ENCODE peak calls at places on chromosomes 2 and 18, in five cellular contexts. One of them, this sample, is unnamed.

GRCh38 chr2:18387479-18388206 is 172.8 kb downstream of the RDH14 start:
- DNase-seq in dorsolateral prefrontal cortex: peak; percentile 82
- DNase-seq in lower lobe of right lung: peak; percentile 66
- DNase-seq in tibial nerve: peak; percentile 78
- DNase-seq in PC-3: peak; percentile 88
- DNase-seq in this sample: peak; percentile 92

GRCh38 chr18:74682998-74683311 is 85.3 kb downstream of the ZNF407 start:
- DNase-seq in PC-3: peak; percentile 3
- DNase-seq in lower lobe of right lung: no peak
- DNase-seq in dorsolateral prefrontal cortex: no peak
- DNase-seq in tibial nerve: no peak
- DNase-seq in this sample: peak; percentile 42

GRCh38 chr2:71070294-71071025 is 2.0 kb downstream of the NAGK start:
- DNase-seq in PC-3: peak; percentile 51
- DNase-seq in tibial nerve: no peak
- DNase-seq in lower lobe of right lung: no peak
- DNase-seq in dorsolateral prefrontal cortex: no peak
- DNase-seq in this sample: peak; percentile 92

GRCh38 chr2:117169036-117169765 is 645.3 kb upstream of the DDX18 start:
- DNase-seq in dorsolateral prefrontal cortex: no peak
- DNase-seq in lower lobe of right lung: no peak
- DNase-seq in PC-3: no peak
- DNase-seq in tibial nerve: no peak
- DNase-seq in this sample: no peak

GRCh38 chr2:206477296-206477695 is 34.0 kb downstream of the ADAM23 start:
- DNase-seq in lower lobe of right lung: no peak
- DNase-seq in dorsolateral prefrontal cortex: no peak
- DNase-seq in PC-3: no peak
- DNase-seq in tibial nerve: no peak
- DNase-seq in this sample: no peak

GRCh38 chr2:108988796-108989713 is at the start of gene EDAR:
- DNase-seq in PC-3: peak; percentile 77
- DNase-seq in lower lobe of right lung: no peak
- DNase-seq in tibial nerve: no peak
- DNase-seq in dorsolateral prefrontal cortex: no peak
- DNase-seq in this sample: no peak

GRCh38 chr2:70753978-70754377 is 14.0 kb downstream of the ADD2 start:
- DNase-seq in dorsolateral prefrontal cortex: no peak
- DNase-seq in lower lobe of right lung: no peak
- DNase-seq in tibial nerve: no peak
- DNase-seq in PC-3: no peak
- DNase-seq in this sample: no peak

GRCh38 chr2:72150961-72151356 is 3.3 kb upstream of the CYP26B1 start:
- DNase-seq in lower lobe of right lung: no peak
- DNase-seq in dorsolateral prefrontal cortex: no peak
- DNase-seq in tibial nerve: peak; percentile 9
- DNase-seq in PC-3: no peak
- DNase-seq in this sample: no peak

GRCh38 chr2:69214898-69215297 is 172.1 kb downstream of the GFPT1 start:
- DNase-seq in dorsolateral prefrontal cortex: no peak
- DNase-seq in lower lobe of right lung: no peak
- DNase-seq in PC-3: peak; percentile 25
- DNase-seq in tibial nerve: no peak
- DNase-seq in this sample: no peak

GRCh38 chr2:27202829-27203228 is 9.0 kb upstream of the ATRAID start:
- DNase-seq in PC-3: no peak
- DNase-seq in dorsolateral prefrontal cortex: no peak
- DNase-seq in tibial nerve: no peak
- DNase-seq in lower lobe of right lung: no peak
- DNase-seq in this sample: no peak

GRCh38 chr2:146918280-146918679 is 926.5 kb upstream of the ACVR2A start:
- DNase-seq in PC-3: no peak
- DNase-seq in dorsolateral prefrontal cortex: no peak
- DNase-seq in lower lobe of right lung: no peak
- DNase-seq in tibial nerve: no peak
- DNase-seq in this sample: no peak

GRCh38 chr2:2061091-2061696 is 269.9 kb downstream of the MYT1L start:
- DNase-seq in dorsolateral prefrontal cortex: no peak
- DNase-seq in lower lobe of right lung: no peak
- DNase-seq in tibial nerve: no peak
- DNase-seq in PC-3: no peak
- DNase-seq in this sample: no peak

GRCh38 chr2:94861308-94862152 is 9.7 kb upstream of the TEKT4 start:
- DNase-seq in PC-3: no peak
- DNase-seq in lower lobe of right lung: peak; percentile 41
- DNase-seq in dorsolateral prefrontal cortex: peak; percentile 28
- DNase-seq in tibial nerve: no peak
- DNase-seq in this sample: peak; percentile 71

GRCh38 chr2:240615830-240616547 is 9.3 kb upstream of the GPR35 start:
- DNase-seq in dorsolateral prefrontal cortex: peak; percentile 14
- DNase-seq in lower lobe of right lung: peak; percentile 42
- DNase-seq in tibial nerve: peak; percentile 3
- DNase-seq in PC-3: no peak
- DNase-seq in this sample: peak; percentile 8

GRCh38 chr2:36493221-36493620 is 104.7 kb downstream of the FEZ2 start:
- DNase-seq in lower lobe of right lung: no peak
- DNase-seq in dorsolateral prefrontal cortex: peak; percentile 75
- DNase-seq in PC-3: no peak
- DNase-seq in tibial nerve: no peak
- DNase-seq in this sample: no peak

GRCh38 chr2:226002438-226002837 is 602.9 kb downstream of the NYAP2 start:
- DNase-seq in dorsolateral prefrontal cortex: no peak
- DNase-seq in PC-3: peak; percentile 70
- DNase-seq in tibial nerve: no peak
- DNase-seq in lower lobe of right lung: no peak
- DNase-seq in this sample: peak; percentile 79

GRCh38 chr18:3901811-3902210 is 451.8 kb downstream of the TGIF1 start:
- DNase-seq in PC-3: no peak
- DNase-seq in dorsolateral prefrontal cortex: no peak
- DNase-seq in lower lobe of right lung: no peak
- DNase-seq in tibial nerve: no peak
- DNase-seq in this sample: no peak

GRCh38 chr18:6249110-6249680 is 165.5 kb downstream of the L3MBTL4 start:
- DNase-seq in PC-3: no peak
- DNase-seq in dorsolateral prefrontal cortex: no peak
- DNase-seq in lower lobe of right lung: no peak
- DNase-seq in tibial nerve: no peak
- DNase-seq in this sample: no peak

GRCh38 chr2:144081272-144081671 is 438.6 kb downstream of the ZEB2 start:
- DNase-seq in tibial nerve: no peak
- DNase-seq in PC-3: no peak
- DNase-seq in dorsolateral prefrontal cortex: no peak
- DNase-seq in lower lobe of right lung: no peak
- DNase-seq in this sample: no peak

GRCh38 chr2:68727698-68728375 is 6.8 kb upstream of the ARHGAP25 start:
- DNase-seq in dorsolateral prefrontal cortex: no peak
- DNase-seq in PC-3: peak; percentile 59
- DNase-seq in tibial nerve: no peak
- DNase-seq in lower lobe of right lung: no peak
- DNase-seq in this sample: peak; percentile 84

GRCh38 chr2:4246364-4247131 is 543.2 kb downstream of the DCDC2C start:
- DNase-seq in lower lobe of right lung: no peak
- DNase-seq in dorsolateral prefrontal cortex: no peak
- DNase-seq in PC-3: no peak
- DNase-seq in tibial nerve: no peak
- DNase-seq in this sample: peak; percentile 39

GRCh38 chr2:112149866-112150435 is 11.8 kb downstream of the FBLN7 start:
- DNase-seq in dorsolateral prefrontal cortex: no peak
- DNase-seq in PC-3: no peak
- DNase-seq in lower lobe of right lung: no peak
- DNase-seq in tibial nerve: no peak
- DNase-seq in this sample: no peak

GRCh38 chr2:200703132-200703925 is 108.4 kb upstream of the BZW1 start:
- DNase-seq in lower lobe of right lung: no peak
- DNase-seq in tibial nerve: no peak
- DNase-seq in PC-3: peak; percentile 92
- DNase-seq in dorsolateral prefrontal cortex: no peak
- DNase-seq in this sample: peak; percentile 79

GRCh38 chr2:54457326-54458023 is 1.3 kb downstream of the SPTBN1 start:
- DNase-seq in dorsolateral prefrontal cortex: peak; percentile 49
- DNase-seq in PC-3: peak; percentile 55
- DNase-seq in lower lobe of right lung: peak; percentile 50
- DNase-seq in tibial nerve: no peak
- DNase-seq in this sample: peak; percentile 83

GRCh38 chr2:232042911-232043564 is 81.5 kb downstream of the DIS3L2 start:
- DNase-seq in PC-3: no peak
- DNase-seq in lower lobe of right lung: no peak
- DNase-seq in tibial nerve: no peak
- DNase-seq in dorsolateral prefrontal cortex: no peak
- DNase-seq in this sample: no peak

GRCh38 chr2:37583402-37583801 is 88.0 kb downstream of the CDC42EP3 start:
- DNase-seq in PC-3: no peak
- DNase-seq in tibial nerve: no peak
- DNase-seq in lower lobe of right lung: no peak
- DNase-seq in dorsolateral prefrontal cortex: no peak
- DNase-seq in this sample: no peak

GRCh38 chr2:238690673-238690965 is 157.3 kb upstream of the TWIST2 start:
- DNase-seq in dorsolateral prefrontal cortex: no peak
- DNase-seq in tibial nerve: no peak
- DNase-seq in PC-3: no peak
- DNase-seq in lower lobe of right lung: no peak
- DNase-seq in this sample: no peak

GRCh38 chr18:7174359-7175107 is 56.4 kb upstream of the LRRC30 start:
- DNase-seq in PC-3: no peak
- DNase-seq in dorsolateral prefrontal cortex: no peak
- DNase-seq in lower lobe of right lung: no peak
- DNase-seq in tibial nerve: no peak
- DNase-seq in this sample: no peak

GRCh38 chr2:31138037-31138962 is at the start of gene GALNT14:
- DNase-seq in PC-3: peak; percentile 54
- DNase-seq in lower lobe of right lung: peak; percentile 73
- DNase-seq in dorsolateral prefrontal cortex: peak; percentile 39
- DNase-seq in tibial nerve: no peak
- DNase-seq in this sample: peak; percentile 95

GRCh38 chr2:40072442-40073232 is 293.6 kb upstream of the THUMPD2 start:
- DNase-seq in lower lobe of right lung: no peak
- DNase-seq in PC-3: no peak
- DNase-seq in dorsolateral prefrontal cortex: no peak
- DNase-seq in tibial nerve: no peak
- DNase-seq in this sample: peak; percentile 18

GRCh38 chr2:71892896-71893295 is 254.8 kb downstream of the CYP26B1 start:
- DNase-seq in PC-3: no peak
- DNase-seq in tibial nerve: no peak
- DNase-seq in lower lobe of right lung: no peak
- DNase-seq in dorsolateral prefrontal cortex: no peak
- DNase-seq in this sample: peak; percentile 67

GRCh38 chr2:101387151-101387807 is at the start of gene CREG2:
- DNase-seq in dorsolateral prefrontal cortex: peak; percentile 84
- DNase-seq in tibial nerve: no peak
- DNase-seq in lower lobe of right lung: peak; percentile 77
- DNase-seq in PC-3: peak; percentile 78
- DNase-seq in this sample: peak; percentile 97

GRCh38 chr2:211423018-211423417 is 866.6 kb downstream of the CPS1 start:
- DNase-seq in tibial nerve: no peak
- DNase-seq in lower lobe of right lung: no peak
- DNase-seq in PC-3: no peak
- DNase-seq in dorsolateral prefrontal cortex: no peak
- DNase-seq in this sample: no peak

GRCh38 chr2:157874997-157875719 is 972 bp downstream of the ACVR1 start:
- DNase-seq in PC-3: peak; percentile 66
- DNase-seq in lower lobe of right lung: peak; percentile 51
- DNase-seq in tibial nerve: no peak
- DNase-seq in dorsolateral prefrontal cortex: no peak
- DNase-seq in this sample: peak; percentile 86

GRCh38 chr2:169647496-169647895 is 46.7 kb downstream of the CFAP210 start:
- DNase-seq in lower lobe of right lung: no peak
- DNase-seq in tibial nerve: no peak
- DNase-seq in PC-3: no peak
- DNase-seq in dorsolateral prefrontal cortex: no peak
- DNase-seq in this sample: no peak

GRCh38 chr2:166765141-166765540 is 123.1 kb upstream of the XIRP2 start:
- DNase-seq in PC-3: no peak
- DNase-seq in dorsolateral prefrontal cortex: no peak
- DNase-seq in tibial nerve: no peak
- DNase-seq in lower lobe of right lung: no peak
- DNase-seq in this sample: no peak

GRCh38 chr18:78960709-78961108 is 18.9 kb upstream of the SALL3 start:
- DNase-seq in tibial nerve: no peak
- DNase-seq in lower lobe of right lung: no peak
- DNase-seq in PC-3: no peak
- DNase-seq in dorsolateral prefrontal cortex: no peak
- DNase-seq in this sample: no peak

GRCh38 chr2:96604104-96604503 is 34.0 kb downstream of the KANSL3 start:
- DNase-seq in PC-3: no peak
- DNase-seq in tibial nerve: no peak
- DNase-seq in dorsolateral prefrontal cortex: no peak
- DNase-seq in lower lobe of right lung: no peak
- DNase-seq in this sample: no peak
- TF ChIP-seq CTCF in PC-3: peak; percentile 44
- TF ChIP-seq CTCF in tibial nerve: no peak
- TF ChIP-seq CTCF in dorsolateral prefrontal cortex: no peak
- TF ChIP-seq CTCF in lower lobe of right lung: no peak
- TF ChIP-seq CTCF in this sample: peak; percentile 28

GRCh38 chr2:219499058-219499307 is 292 bp downstream of the GMPPA start:
- DNase-seq in tibial nerve: no peak
- DNase-seq in PC-3: no peak
- DNase-seq in lower lobe of right lung: no peak
- DNase-seq in dorsolateral prefrontal cortex: no peak
- DNase-seq in this sample: no peak
- H3K27ac ChIP-seq in tibial nerve: peak overlapping the region; percentile 94
- H3K27ac ChIP-seq in PC-3: peak overlapping the region; percentile 27
- H3K27ac ChIP-seq in lower lobe of right lung: peak overlapping the region; percentile 93
- H3K27ac ChIP-seq in dorsolateral prefrontal cortex: peak overlapping the region; percentile 78
- H3K27ac ChIP-seq in this sample: peak overlapping the region; percentile 89

DNA sequence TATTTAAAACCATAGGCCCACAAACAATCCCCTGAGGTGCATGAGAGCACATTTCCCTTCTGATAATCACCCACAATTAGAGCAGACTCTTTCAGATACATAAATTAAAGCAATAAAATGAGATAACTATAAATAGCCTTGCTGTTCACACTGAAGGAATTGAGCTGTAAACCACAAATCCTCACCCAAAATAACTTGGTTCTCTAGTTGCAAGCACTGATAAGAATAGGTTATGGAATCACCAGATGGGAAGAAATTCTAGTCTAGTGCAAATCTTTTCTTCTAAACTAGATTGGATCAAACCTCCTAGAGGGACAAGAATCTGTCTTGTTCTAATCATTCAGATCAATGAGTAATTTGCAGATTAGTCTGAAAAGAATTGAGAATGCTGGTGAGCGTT is 64.6 kb downstream of the NAB1 start:
- DNase-seq in PC-3: no peak
- DNase-seq in lower lobe of right lung: no peak
- DNase-seq in tibial nerve: no peak
- DNase-seq in dorsolateral prefrontal cortex: no peak
- DNase-seq in this sample: no peak
- TF ChIP-seq CTCF in PC-3: no peak
- TF ChIP-seq CTCF in lower lobe of right lung: no peak
- TF ChIP-seq CTCF in tibial nerve: no peak
- TF ChIP-seq CTCF in dorsolateral prefrontal cortex: no peak
- TF ChIP-seq CTCF in this sample: no peak

GRCh38 chr2:46964835-46965560 is 49.4 kb upstream of the MCFD2 start:
- DNase-seq in lower lobe of right lung: no peak
- DNase-seq in tibial nerve: no peak
- DNase-seq in PC-3: peak; percentile 87
- DNase-seq in dorsolateral prefrontal cortex: no peak
- DNase-seq in this sample: peak; percentile 78
- H3K27ac ChIP-seq in lower lobe of right lung: peak overlapping the region; percentile 57
- H3K27ac ChIP-seq in tibial nerve: peak overlapping the region; percentile 71
- H3K27ac ChIP-seq in PC-3: peak overlapping the region; percentile 46
- H3K27ac ChIP-seq in dorsolateral prefrontal cortex: peak overlapping the region; percentile 1
- H3K27ac ChIP-seq in this sample: peak overlapping the region; percentile 63